ENCODE peak calls at places on chromosomes 2 and 18, in four cellular contexts. E, J, T and F are unnamed samples.

GRCh38 chr18:12328179-12328823 is 20.3 kb downstream of the TUBB6 start:
- DNase-seq in E (no peak), J (no peak), T (no peak), F (no peak)

GRCh38 chr18:4433762-4434161 is 21.3 kb downstream of the DLGAP1 start:
- DNase-seq in J (no peak), T (no peak), E (no peak), F (no peak)

GRCh38 chr2:127103243-127104165 is 3.5 kb downstream of the BIN1 start:
- DNase-seq in J (no peak), E (no peak), T (no peak), F (no peak)

GRCh38 chr2:173184031-173185004 is 108.7 kb downstream of the MAP3K20 start:
- DNase-seq in J (no peak), T (peak), E (no peak), F (no peak)

GRCh38 chr18:54961868-54962267 is 2.6 kb upstream of the CCDC68 start:
- DNase-seq in T (no peak), J (no peak), E (no peak), F (no peak)

GRCh38 chr2:143151111-143151752 is 22.0 kb downstream of the ARHGAP15 start:
- DNase-seq in E (no peak), J (no peak), T (no peak), F (no peak)

GRCh38 chr2:66198873-66199272 is 236.1 kb upstream of the MEIS1 start:
- DNase-seq in T (no peak), J (no peak), E (no peak), F (no peak)

GRCh38 chr18:47777626-47778025 is 152.8 kb downstream of the SMAD2 start:
- DNase-seq in T (no peak), J (no peak), E (no peak), F (no peak)

GRCh38 chr18:43283299-43283698 is 6.0 kb upstream of the SYT4 start:
- DNase-seq in J (no peak), E (no peak), T (no peak), F (no peak)

GRCh38 chr2:189191766-189192165 is 12.2 kb upstream of the COL5A2 start:
- DNase-seq in E (no peak), T (no peak), J (no peak), F (no peak)

GRCh38 chr2:161557538-161557937 is 66.7 kb upstream of the SLC4A10 start:
- DNase-seq in T (no peak), J (no peak), E (no peak), F (no peak)

GRCh38 chr2:161555826-161556225 is 68.4 kb upstream of the SLC4A10 start:
- DNase-seq in E (no peak), J (no peak), T (no peak), F (no peak)

GRCh38 chr2:161552015-161552414 is 72.2 kb upstream of the SLC4A10 start:
- DNase-seq in J (no peak), E (no peak), T (no peak), F (no peak)

GRCh38 chr2:161556440-161556839 is 67.8 kb upstream of the SLC4A10 start:
- DNase-seq in J (no peak), T (no peak), E (no peak), F (no peak)
- TF ChIP-seq CTCF in J (no peak), T (no peak), E (no peak), F (peak)

DNA sequence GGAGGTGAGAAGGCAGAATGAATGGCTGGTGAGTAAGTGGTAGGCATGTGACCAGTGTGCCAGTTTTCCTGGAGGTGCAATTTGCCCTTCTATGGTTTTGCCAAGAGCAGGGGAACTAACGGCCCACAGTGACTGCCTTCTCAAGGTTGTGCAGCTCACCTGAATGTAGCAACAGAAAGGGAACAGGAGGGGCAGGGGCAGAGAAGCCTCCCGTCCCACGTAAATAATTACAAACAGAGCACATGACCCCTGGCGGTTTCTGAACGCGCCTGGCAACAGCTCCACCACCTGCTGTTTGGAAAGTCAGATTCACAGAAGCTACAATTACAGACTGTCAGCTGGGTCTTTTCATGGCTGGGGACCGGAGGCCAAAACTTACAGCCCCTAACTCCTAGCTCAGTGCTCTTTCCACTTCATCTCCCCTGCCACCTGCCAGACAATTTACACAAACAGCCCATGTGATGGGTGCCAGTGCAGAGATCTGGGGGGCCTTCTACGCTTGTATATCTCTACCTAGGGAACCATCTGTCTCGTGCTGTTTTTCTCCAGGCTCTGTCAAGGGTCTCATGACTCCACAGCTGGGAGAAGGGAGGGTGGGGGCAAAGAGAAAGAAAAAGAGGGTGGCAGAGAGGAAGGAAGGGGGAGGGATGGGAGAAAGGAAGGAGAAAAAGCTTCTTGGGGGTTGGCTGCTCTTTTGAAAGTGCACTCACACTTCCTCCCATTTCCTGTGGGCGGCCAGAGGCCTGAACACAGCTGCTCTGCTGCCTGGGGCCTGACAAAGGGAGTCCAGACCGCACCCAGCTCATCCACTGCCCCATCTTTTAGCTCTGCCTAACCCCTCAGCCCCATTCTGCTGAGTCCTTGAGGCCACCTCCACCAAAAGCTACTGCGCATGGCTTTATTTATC is 69.5 kb downstream of the POLR1A start:
- DNase-seq in J (peak), E (peak), T (no peak), F (peak)
- TF ChIP-seq CTCF in J (no peak), E (no peak), T (peak), F (peak)

DNA sequence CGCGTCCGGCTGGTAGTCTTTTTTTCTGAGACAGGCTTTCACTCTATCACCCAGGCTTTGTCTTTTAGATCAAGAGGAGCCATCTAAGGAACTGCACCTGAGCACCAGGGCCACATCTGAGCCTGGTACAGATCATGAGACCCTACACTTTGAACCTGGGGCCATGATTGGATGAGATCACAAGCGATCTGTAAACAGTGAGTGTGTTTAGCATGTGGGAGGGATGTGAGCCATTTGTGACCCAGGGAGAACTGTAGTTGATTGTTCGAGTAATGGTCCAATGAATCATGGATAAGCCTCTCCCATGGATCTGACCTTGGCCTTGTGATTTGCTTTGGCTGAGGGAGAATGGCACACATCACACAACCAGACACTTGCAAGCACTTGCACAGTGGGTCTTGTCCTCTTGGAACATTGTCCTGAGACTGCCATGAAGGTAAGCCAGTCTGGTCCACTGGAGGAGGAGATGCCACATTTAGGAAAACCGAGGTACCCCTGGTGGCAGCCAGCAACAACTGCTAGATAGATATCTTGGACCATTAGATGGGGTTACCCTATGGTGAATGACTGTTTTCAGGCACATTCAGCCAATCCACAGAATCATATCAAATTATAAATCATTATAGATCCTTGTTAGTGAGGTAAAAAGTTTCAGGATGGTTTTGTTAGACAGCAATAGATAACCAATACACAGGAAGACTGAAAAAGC is 19.5 kb upstream of the DTNB start:
- DNase-seq in J (no peak), E (no peak), T (no peak), F (no peak)
- TF ChIP-seq CTCF in J (no peak), E (no peak), T (no peak), F (no peak)

GRCh38 chr2:13413989-13414388 is 697.3 kb downstream of the TRIB2 start:
- DNase-seq in T (no peak), J (no peak), E (no peak), F (no peak)
- TF ChIP-seq CTCF in T (no peak), J (no peak), E (no peak), F (no peak)

GRCh38 chr2:174580951-174581350 is 16.7 kb downstream of the WIPF1 start:
- DNase-seq in E (no peak), T (no peak), J (no peak), F (no peak)

GRCh38 chr2:174574657-174575056 is 22.9 kb downstream of the WIPF1 start:
- DNase-seq in T (no peak), J (no peak), E (no peak), F (no peak)

GRCh38 chr2:174581543-174581942 is 16.1 kb downstream of the WIPF1 start:
- DNase-seq in J (no peak), E (no peak), T (no peak), F (no peak)

GRCh38 chr2:174575124-174575776 is 22.4 kb downstream of the WIPF1 start:
- DNase-seq in T (no peak), E (no peak), J (no peak), F (no peak)

DNA sequence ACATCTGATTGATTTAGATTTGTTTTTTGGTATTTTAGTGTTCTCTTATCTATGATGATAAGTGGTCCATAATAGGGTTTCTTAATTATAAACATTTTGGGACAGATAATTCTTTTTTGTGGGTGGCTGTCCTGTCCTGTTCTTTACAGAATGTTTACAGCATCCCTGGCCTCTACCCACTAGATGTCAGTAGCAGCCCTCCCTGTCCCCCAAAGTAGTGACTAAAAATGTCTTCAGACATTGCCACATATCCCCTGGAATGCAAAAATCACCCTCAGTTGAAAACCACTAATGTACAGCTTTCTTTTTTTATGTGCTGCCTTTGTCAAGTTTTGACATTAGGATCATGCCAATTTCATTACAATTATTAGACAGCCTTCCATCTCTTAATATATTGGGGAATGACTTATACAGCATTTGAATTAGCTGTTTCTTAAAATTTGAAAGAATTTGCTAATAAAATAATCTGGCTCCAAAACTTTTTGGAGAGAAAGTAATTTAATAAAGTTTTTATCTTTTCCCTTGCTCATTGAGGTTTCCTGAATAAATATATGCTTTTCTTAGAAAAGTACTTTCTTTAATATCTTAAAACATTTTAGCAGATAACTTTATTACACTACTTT is 19.5 kb downstream of the WIPF1 start:
- DNase-seq in E (no peak), J (no peak), T (no peak), F (no peak)
- TF ChIP-seq CTCF in E (no peak), J (peak), T (peak), F (peak)